ENCODE peak calls at places on chromosome 16, in seven cellular contexts. One of them, this sample, is unnamed.

GRCh38 chr16:74448990-74449389 is 27.7 kb upstream of the CLEC18B start:
- DNase-seq in ovary: peak; percentile 69
- DNase-seq in stomach: peak; percentile 41
- DNase-seq in Peyer's patch: peak; percentile 56
- DNase-seq in H1: no peak
- DNase-seq in A549: peak; percentile 59
- DNase-seq in heart left ventricle: peak; percentile 66
- DNase-seq in this sample: peak; percentile 87

GRCh38 chr16:28592979-28593553 is 3.8 kb downstream of the SULT1A2 start:
- DNase-seq in ovary: no peak
- DNase-seq in stomach: no peak
- DNase-seq in Peyer's patch: no peak
- DNase-seq in H1: no peak
- DNase-seq in A549: no peak
- DNase-seq in heart left ventricle: no peak
- DNase-seq in this sample: no peak

GRCh38 chr16:31072540-31073072 is 1.4 kb downstream of the ZNF668 start:
- DNase-seq in ovary: no peak
- DNase-seq in stomach: no peak
- DNase-seq in Peyer's patch: peak; percentile 49
- DNase-seq in H1: no peak
- DNase-seq in A549: peak; percentile 46
- DNase-seq in heart left ventricle: no peak
- DNase-seq in this sample: peak; percentile 61

GRCh38 chr16:11781773-11782172 is 15.3 kb downstream of the ZC3H7A start:
- DNase-seq in ovary: no peak
- DNase-seq in stomach: no peak
- DNase-seq in Peyer's patch: no peak
- DNase-seq in H1: no peak
- DNase-seq in A549: no peak
- DNase-seq in heart left ventricle: no peak
- DNase-seq in this sample: no peak

GRCh38 chr16:56305956-56306565 is 114.8 kb downstream of the GNAO1 start:
- DNase-seq in ovary: no peak
- DNase-seq in stomach: no peak
- DNase-seq in Peyer's patch: no peak
- DNase-seq in H1: no peak
- DNase-seq in A549: no peak
- DNase-seq in heart left ventricle: no peak
- DNase-seq in this sample: no peak

GRCh38 chr16:31376705-31377104 is 16.4 kb upstream of the ITGAD start:
- DNase-seq in ovary: no peak
- DNase-seq in stomach: no peak
- DNase-seq in Peyer's patch: no peak
- DNase-seq in H1: no peak
- DNase-seq in A549: no peak
- DNase-seq in heart left ventricle: no peak
- DNase-seq in this sample: no peak

GRCh38 chr16:27775254-27775653 is 225.3 kb downstream of the KATNIP start:
- DNase-seq in ovary: no peak
- DNase-seq in stomach: no peak
- DNase-seq in Peyer's patch: peak; percentile 6
- DNase-seq in H1: no peak
- DNase-seq in A549: no peak
- DNase-seq in heart left ventricle: no peak
- DNase-seq in this sample: no peak

GRCh38 chr16:72371307-72372081 is 199.5 kb upstream of the PMFBP1 start:
- DNase-seq in ovary: no peak
- DNase-seq in stomach: no peak
- DNase-seq in Peyer's patch: no peak
- DNase-seq in H1: no peak
- DNase-seq in A549: no peak
- DNase-seq in heart left ventricle: no peak
- DNase-seq in this sample: no peak

GRCh38 chr16:71364306-71364705 is 5.8 kb downstream of the CALB2 start:
- DNase-seq in ovary: no peak
- DNase-seq in stomach: no peak
- DNase-seq in Peyer's patch: no peak
- DNase-seq in H1: no peak
- DNase-seq in A549: no peak
- DNase-seq in heart left ventricle: no peak
- DNase-seq in this sample: no peak

GRCh38 chr16:23026777-23027362 is 122.4 kb downstream of the USP31 start:
- DNase-seq in ovary: no peak
- DNase-seq in stomach: no peak
- DNase-seq in Peyer's patch: no peak
- DNase-seq in H1: peak; percentile 55
- DNase-seq in A549: no peak
- DNase-seq in heart left ventricle: no peak
- DNase-seq in this sample: no peak

GRCh38 chr16:65409505-65409904 is 287.6 kb upstream of the CDH11 start:
- DNase-seq in ovary: no peak
- DNase-seq in stomach: no peak
- DNase-seq in Peyer's patch: no peak
- DNase-seq in H1: no peak
- DNase-seq in A549: no peak
- DNase-seq in heart left ventricle: no peak
- DNase-seq in this sample: no peak

GRCh38 chr16:28108590-28109247 is 45.2 kb upstream of the GSG1L start:
- DNase-seq in ovary: no peak
- DNase-seq in stomach: peak; percentile 18
- DNase-seq in Peyer's patch: no peak
- DNase-seq in H1: no peak
- DNase-seq in A549: no peak
- DNase-seq in heart left ventricle: no peak
- DNase-seq in this sample: no peak

GRCh38 chr16:18853694-18854093 is 52.3 kb upstream of the ARL6IP1 start:
- DNase-seq in ovary: no peak
- DNase-seq in stomach: no peak
- DNase-seq in Peyer's patch: no peak
- DNase-seq in H1: no peak
- DNase-seq in A549: no peak
- DNase-seq in heart left ventricle: no peak
- DNase-seq in this sample: no peak

GRCh38 chr16:8571061-8571596 is 19.2 kb downstream of the TMEM114 start:
- DNase-seq in ovary: no peak
- DNase-seq in stomach: no peak
- DNase-seq in Peyer's patch: no peak
- DNase-seq in H1: no peak
- DNase-seq in A549: no peak
- DNase-seq in heart left ventricle: no peak
- DNase-seq in this sample: no peak

GRCh38 chr16:56614549-56614991 is 6.2 kb downstream of the MT2A start:
- DNase-seq in ovary: no peak
- DNase-seq in stomach: no peak
- DNase-seq in Peyer's patch: no peak
- DNase-seq in H1: no peak
- DNase-seq in A549: no peak
- DNase-seq in heart left ventricle: no peak
- DNase-seq in this sample: no peak

GRCh38 chr16:73254983-73255382 is 207.1 kb upstream of the ZFHX3 start:
- DNase-seq in ovary: no peak
- DNase-seq in stomach: no peak
- DNase-seq in Peyer's patch: no peak
- DNase-seq in H1: no peak
- DNase-seq in A549: no peak
- DNase-seq in heart left ventricle: no peak
- DNase-seq in this sample: no peak

GRCh38 chr16:74455619-74456289 is 34.5 kb upstream of the CLEC18B start:
- DNase-seq in ovary: no peak
- DNase-seq in stomach: no peak
- DNase-seq in Peyer's patch: no peak
- DNase-seq in H1: no peak
- DNase-seq in A549: no peak
- DNase-seq in heart left ventricle: no peak
- DNase-seq in this sample: no peak

GRCh38 chr16:50878966-50879615 is 137.2 kb downstream of the CYLD start:
- DNase-seq in ovary: no peak
- DNase-seq in stomach: no peak
- DNase-seq in Peyer's patch: no peak
- DNase-seq in H1: peak; percentile 60
- DNase-seq in A549: no peak
- DNase-seq in heart left ventricle: no peak
- DNase-seq in this sample: no peak

GRCh38 chr16:28321700-28322411 is 29.5 kb downstream of the SBK1 start:
- DNase-seq in ovary: no peak
- DNase-seq in stomach: no peak
- DNase-seq in Peyer's patch: peak; percentile 59
- DNase-seq in H1: peak; percentile 90
- DNase-seq in A549: peak; percentile 60
- DNase-seq in heart left ventricle: no peak
- DNase-seq in this sample: no peak

GRCh38 chr16:84150926-84151325 is 5.8 kb downstream of the DNAAF1 start:
- DNase-seq in ovary: no peak
- DNase-seq in stomach: no peak
- DNase-seq in Peyer's patch: no peak
- DNase-seq in H1: no peak
- DNase-seq in A549: no peak
- DNase-seq in heart left ventricle: no peak
- DNase-seq in this sample: no peak

GRCh38 chr16:70703041-70703834 is 17.4 kb upstream of the MTSS2 start:
- DNase-seq in ovary: peak; percentile 70
- DNase-seq in stomach: no peak
- DNase-seq in Peyer's patch: no peak
- DNase-seq in H1: no peak
- DNase-seq in A549: peak; percentile 40
- DNase-seq in heart left ventricle: no peak
- DNase-seq in this sample: peak; percentile 94

GRCh38 chr16:375927-376816 is 5.6 kb downstream of the PGAP6 start:
- DNase-seq in ovary: peak; percentile 37
- DNase-seq in stomach: no peak
- DNase-seq in Peyer's patch: no peak
- DNase-seq in H1: no peak
- DNase-seq in A549: no peak
- DNase-seq in heart left ventricle: no peak
- DNase-seq in this sample: no peak

GRCh38 chr16:49858200-49859129 is 2.6 kb upstream of the ZNF423 start:
- DNase-seq in ovary: peak; percentile 80
- DNase-seq in stomach: no peak
- DNase-seq in Peyer's patch: peak; percentile 63
- DNase-seq in H1: peak; percentile 73
- DNase-seq in A549: peak; percentile 17
- DNase-seq in heart left ventricle: peak; percentile 82
- DNase-seq in this sample: peak; percentile 83
- H3K27ac ChIP-seq in ovary: peak overlapping the region; percentile 94
- H3K27ac ChIP-seq in stomach: peak overlapping the region; percentile 58
- H3K27ac ChIP-seq in Peyer's patch: peak overlapping the region; percentile 68
- H3K27ac ChIP-seq in H1: no peak overlapping the region
- H3K27ac ChIP-seq in A549: no peak overlapping the region
- H3K27ac ChIP-seq in heart left ventricle: peak overlapping the region; percentile 99
- H3K27ac ChIP-seq in this sample: peak overlapping the region; percentile 96

GRCh38 chr16:21611178-21611545 is 11.8 kb downstream of the METTL9 start:
- DNase-seq in ovary: no peak
- DNase-seq in stomach: no peak
- DNase-seq in Peyer's patch: no peak
- DNase-seq in H1: no peak
- DNase-seq in A549: no peak
- DNase-seq in heart left ventricle: no peak
- DNase-seq in this sample: no peak
- H3K4me1 ChIP-seq in ovary: peaks cover 4% of the 10 kb centered on the region
- H3K4me1 ChIP-seq in stomach: peaks cover 37% of the 10 kb centered on the region
- H3K4me1 ChIP-seq in Peyer's patch: peaks cover 7% of the 10 kb centered on the region
- H3K4me1 ChIP-seq in H1: peaks cover 6% of the 10 kb centered on the region
- H3K4me1 ChIP-seq in A549: peaks cover 20% of the 10 kb centered on the region
- H3K4me1 ChIP-seq in heart left ventricle: peaks cover 4% of the 10 kb centered on the region
- H3K4me1 ChIP-seq in this sample: peaks cover 25% of the 10 kb centered on the region

GRCh38 chr16:69326172-69326873 is 4.1 kb downstream of the PDF start:
- DNase-seq in ovary: no peak
- DNase-seq in stomach: no peak
- DNase-seq in Peyer's patch: peak; percentile 75
- DNase-seq in H1: no peak
- DNase-seq in A549: no peak
- DNase-seq in heart left ventricle: no peak
- DNase-seq in this sample: no peak

GRCh38 chr16:69327585-69328310 is 2.6 kb downstream of the PDF start:
- DNase-seq in ovary: no peak
- DNase-seq in stomach: no peak
- DNase-seq in Peyer's patch: no peak
- DNase-seq in H1: no peak
- DNase-seq in A549: no peak
- DNase-seq in heart left ventricle: no peak
- DNase-seq in this sample: peak; percentile 28

GRCh38 chr16:69330286-69331109 is at the start of gene PDF:
- DNase-seq in ovary: peak; percentile 93
- DNase-seq in stomach: peak; percentile 94
- DNase-seq in Peyer's patch: peak; percentile 97
- DNase-seq in H1: peak; percentile 93
- DNase-seq in A549: peak; percentile 94
- DNase-seq in heart left ventricle: peak; percentile 96
- DNase-seq in this sample: peak; percentile 96

GRCh38 chr16:69328854-69329316 is 1.5 kb downstream of the PDF start:
- DNase-seq in ovary: no peak
- DNase-seq in stomach: no peak
- DNase-seq in Peyer's patch: no peak
- DNase-seq in H1: no peak
- DNase-seq in A549: no peak
- DNase-seq in heart left ventricle: no peak
- DNase-seq in this sample: peak; percentile 39

DNA sequence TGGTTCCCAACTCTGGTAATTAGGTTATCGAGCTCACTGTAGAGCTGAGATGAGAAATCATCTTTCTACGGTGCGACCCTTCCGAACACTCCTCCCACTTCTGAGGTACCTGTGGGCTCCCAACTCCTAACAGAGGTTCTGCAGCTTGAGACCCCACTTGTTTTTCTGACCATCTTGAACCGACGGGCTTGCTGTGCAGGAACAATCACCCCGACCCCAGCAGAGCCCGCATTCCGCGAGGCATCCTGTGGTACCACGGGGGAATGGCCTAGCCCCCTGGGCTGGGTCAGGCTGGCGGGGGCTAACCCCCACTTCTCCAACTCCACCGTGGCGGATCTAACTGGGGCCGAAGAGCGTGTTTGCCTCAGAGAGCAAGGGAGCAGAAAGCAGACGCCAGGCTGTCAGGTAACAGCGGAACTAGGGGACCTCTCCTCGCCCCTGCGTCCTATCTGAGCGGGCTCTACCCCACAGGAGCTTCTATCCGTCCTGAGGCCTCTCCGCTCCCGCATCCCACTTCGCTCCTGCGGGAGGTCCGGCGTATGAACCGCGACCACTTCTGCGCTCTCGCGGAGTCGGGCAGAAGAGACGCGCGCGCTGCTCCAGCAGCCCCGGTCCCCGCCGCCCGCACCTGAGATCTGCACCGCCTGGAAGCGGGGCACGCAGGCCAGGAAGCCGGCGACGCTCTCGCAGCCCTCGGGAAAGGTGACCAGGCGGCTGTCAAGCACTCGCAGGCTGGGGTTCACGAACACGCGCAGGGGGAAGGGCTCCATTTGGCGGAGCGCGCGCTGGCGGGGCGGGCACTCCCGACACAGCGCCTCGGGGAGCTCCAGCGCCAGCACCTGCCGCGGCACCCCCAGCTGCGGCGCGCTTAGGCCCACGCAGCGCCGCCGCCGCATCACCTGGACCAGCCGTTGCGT is 761 bp downstream of the PDF start:
- DNase-seq in ovary: peak; percentile 42
- DNase-seq in stomach: no peak
- DNase-seq in Peyer's patch: no peak
- DNase-seq in H1: no peak
- DNase-seq in A549: no peak
- DNase-seq in heart left ventricle: no peak
- DNase-seq in this sample: peak; percentile 68
- TF ChIP-seq POLR2A in ovary: no peak
- TF ChIP-seq POLR2A in stomach: no peak
- TF ChIP-seq POLR2A in Peyer's patch: no peak
- TF ChIP-seq POLR2A in H1: no peak
- TF ChIP-seq POLR2A in A549: no peak
- TF ChIP-seq POLR2A in heart left ventricle: no peak
- TF ChIP-seq POLR2A in this sample: no peak

GRCh38 chr16:67115649-67116048 is 5.9 kb downstream of the PHAF1 start:
- DNase-seq in ovary: no peak
- DNase-seq in stomach: no peak
- DNase-seq in Peyer's patch: no peak
- DNase-seq in H1: no peak
- DNase-seq in A549: peak; percentile 68
- DNase-seq in heart left ventricle: no peak
- DNase-seq in this sample: peak; percentile 33
- H3K27ac ChIP-seq in ovary: no peak overlapping the region
- H3K27ac ChIP-seq in stomach: no peak overlapping the region
- H3K27ac ChIP-seq in Peyer's patch: no peak overlapping the region
- H3K27ac ChIP-seq in H1: no peak overlapping the region
- H3K27ac ChIP-seq in A549: peak overlapping the region; percentile 3
- H3K27ac ChIP-seq in heart left ventricle: no peak overlapping the region
- H3K27ac ChIP-seq in this sample: no peak overlapping the region

This sample was measured in sigmoid colon.